ENCODE peak calls at places on chromosomes 6 and 20, in four cellular contexts. X is H9, V is H1, Z is mesendoderm. Y is an unnamed sample.
A peak's percentile ranks its signal among the peaks of the same experiment; 100 is the strongest.

GRCh38 chr6:46781478-46782378 is 11.5 kb upstream of the MEP1A start:
- DNase-seq in X (no peak), V (no peak), Z (peak; percentile 75), Y (peak; percentile 50)

GRCh38 chr20:51600950-51601349 is 58.4 kb upstream of the NFATC2 start:
- DNase-seq in X (no peak), V (no peak), Z (no peak), Y (no peak)

GRCh38 chr6:56515081-56515905 is 127.4 kb downstream of the DST start:
- DNase-seq in X (no peak), V (no peak), Z (no peak), Y (no peak)

GRCh38 chr6:86306210-86306609 is 631.1 kb upstream of the HTR1E start:
- DNase-seq in X (no peak), V (no peak), Z (no peak), Y (no peak)

GRCh38 chr6:37489697-37490336 is 9.9 kb downstream of the CCDC167 start:
- DNase-seq in X (peak; percentile 31), V (no peak), Z (no peak), Y (no peak)

GRCh38 chr6:166586424-166587156 is at the start of gene RAMACL:
- DNase-seq in X (peak; percentile 78), V (no peak), Z (peak; percentile 75), Y (no peak)

GRCh38 chr6:447381-448165 is 56.0 kb downstream of the IRF4 start:
- DNase-seq in X (peak; percentile 17), V (no peak), Z (no peak), Y (no peak)

GRCh38 chr20:4076671-4077070 is 61.3 kb upstream of the RNF24 start:
- DNase-seq in X (no peak), V (no peak), Z (no peak), Y (peak; percentile 95)

GRCh38 chr6:145428656-145429173 is 306.6 kb downstream of the EPM2A start:
- DNase-seq in X (no peak), V (no peak), Z (peak; percentile 74), Y (no peak)

GRCh38 chr6:144170044-144170443 is 19.7 kb downstream of the STX11 start:
- DNase-seq in X (no peak), V (no peak), Z (no peak), Y (no peak)

GRCh38 chr6:98764378-98764911 is 69.9 kb upstream of the POU3F2 start:
- DNase-seq in X (no peak), V (no peak), Z (no peak), Y (peak; percentile 0)

GRCh38 chr6:153104220-153104619 is 26.9 kb downstream of the RGS17 start:
- DNase-seq in X (no peak), V (no peak), Z (no peak), Y (no peak)

GRCh38 chr6:18352001-18352400 is 35.1 kb upstream of the RNF144B start:
- DNase-seq in X (no peak), V (no peak), Z (no peak), Y (peak; percentile 35)

GRCh38 chr20:46512943-46513844 is at the start of gene ZNF334:
- DNase-seq in X (peak; percentile 91), V (peak; percentile 62), Z (peak; percentile 94), Y (peak; percentile 8)

GRCh38 chr6:142369266-142369665 is 67.5 kb downstream of the ADGRG6 start:
- DNase-seq in X (no peak), V (no peak), Z (no peak), Y (no peak)

GRCh38 chr6:11389977-11390376 is 147.6 kb upstream of the TMEM170B start:
- DNase-seq in X (no peak), V (no peak), Z (peak; percentile 41), Y (no peak)

GRCh38 chr6:44005507-44005903 is 121.7 kb downstream of the MRPL14 start:
- DNase-seq in X (no peak), V (no peak), Z (no peak), Y (no peak)

GRCh38 chr6:153503810-153504209 is 372.7 kb upstream of the RGS17 start:
- DNase-seq in X (peak; percentile 56), V (no peak), Z (peak; percentile 85), Y (no peak)

GRCh38 chr6:166999145-166999844 is at the start of gene CEP43:
- DNase-seq in X (peak; percentile 97), V (peak; percentile 84), Z (peak; percentile 97), Y (peak; percentile 93)

GRCh38 chr6:29071831-29072723 is 15.0 kb downstream of the OR2B3 start:
- DNase-seq in X (peak; percentile 78), V (peak; percentile 23), Z (peak; percentile 82), Y (no peak)

GRCh38 chr6:1958257-1958656 is 287.1 kb downstream of the GMDS start:
- DNase-seq in X (no peak), V (no peak), Z (no peak), Y (no peak)

GRCh38 chr6:128597004-128597403 is 76.6 kb upstream of the PTPRK start:
- DNase-seq in X (no peak), V (no peak), Z (no peak), Y (no peak)

GRCh38 chr20:15618912-15619311 is 954.3 kb downstream of the KIF16B start:
- DNase-seq in X (no peak), V (no peak), Z (peak; percentile 59), Y (no peak)

GRCh38 chr20:47981242-47981641 is 196.0 kb upstream of the SULF2 start:
- DNase-seq in X (no peak), V (no peak), Z (no peak), Y (no peak)

GRCh38 chr20:50510706-50511401 is 671 bp downstream of the PTPN1 start:
- DNase-seq in X (no peak), V (no peak), Z (no peak), Y (no peak)

GRCh38 chr6:134447423-134447822 is 129.5 kb upstream of the SGK1 start:
- DNase-seq in X (no peak), V (no peak), Z (no peak), Y (peak; percentile 65)

GRCh38 chr6:43803783-43804549 is 34.0 kb downstream of the VEGFA start:
- DNase-seq in X (no peak), V (no peak), Z (peak; percentile 28), Y (peak; percentile 36)

GRCh38 chr20:19495905-19496703 is 262.0 kb upstream of the RIN2 start:
- DNase-seq in X (no peak), V (no peak), Z (no peak), Y (no peak)

GRCh38 chr6:126650931-126651330 is 311.0 kb downstream of the CENPW start:
- DNase-seq in X (no peak), V (no peak), Z (no peak), Y (peak; percentile 25)

GRCh38 chr20:63955281-63955845 is 853 bp downstream of the UCKL1 start:
- DNase-seq in X (no peak), V (no peak), Z (peak; percentile 40), Y (no peak)

GRCh38 chr20:50824137-50824536 is 29.3 kb downstream of the BCAS4 start:
- DNase-seq in X (no peak), V (no peak), Z (no peak), Y (peak; percentile 86)

GRCh38 chr6:16770701-16771569 is 9.7 kb upstream of the ATXN1 start:
- DNase-seq in X (peak; percentile 88), V (peak; percentile 61), Z (peak; percentile 85), Y (peak; percentile 60)

DNA sequence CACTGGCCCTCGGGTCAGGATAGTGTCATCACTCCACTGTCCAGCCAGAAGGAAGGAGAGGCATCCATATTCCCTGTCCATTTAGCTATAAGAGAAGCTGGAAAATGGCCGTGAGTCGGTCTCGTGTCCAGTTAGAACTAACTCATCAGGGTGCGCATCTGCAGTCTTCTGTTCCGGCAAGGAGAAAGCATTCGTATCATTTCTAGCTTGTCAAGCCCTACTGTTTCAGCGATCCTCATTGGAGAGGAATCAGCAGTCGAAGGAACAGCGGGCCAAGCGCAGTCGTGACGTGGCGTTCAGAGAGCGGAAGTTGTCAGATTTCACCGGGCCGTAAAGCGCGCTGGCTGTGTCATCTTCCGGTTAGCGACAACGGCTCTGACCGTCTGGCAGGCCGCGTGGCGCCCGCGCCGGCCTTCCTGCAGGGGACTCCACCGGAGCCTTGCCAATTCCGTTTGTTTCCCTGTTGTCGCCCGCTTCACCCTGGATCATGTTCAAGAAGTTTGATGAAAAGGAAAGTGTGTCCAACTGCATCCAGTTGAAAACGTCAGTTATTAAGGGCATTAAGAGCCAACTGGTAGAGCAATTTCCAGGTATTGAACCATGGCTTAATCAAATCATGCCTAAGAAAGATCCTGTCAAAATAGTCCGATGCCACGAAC is 32.9 kb downstream of the HM13 start:
- DNase-seq in X (peak; percentile 86), V (no peak), Z (peak; percentile 92), Y (peak; percentile 92)
- H3K18ac ChIP-seq in X (peak overlapping the region; percentile 55), V (no peak overlapping the region), Z (no peak overlapping the region), Y (peak overlapping the region; percentile 96)

DNA sequence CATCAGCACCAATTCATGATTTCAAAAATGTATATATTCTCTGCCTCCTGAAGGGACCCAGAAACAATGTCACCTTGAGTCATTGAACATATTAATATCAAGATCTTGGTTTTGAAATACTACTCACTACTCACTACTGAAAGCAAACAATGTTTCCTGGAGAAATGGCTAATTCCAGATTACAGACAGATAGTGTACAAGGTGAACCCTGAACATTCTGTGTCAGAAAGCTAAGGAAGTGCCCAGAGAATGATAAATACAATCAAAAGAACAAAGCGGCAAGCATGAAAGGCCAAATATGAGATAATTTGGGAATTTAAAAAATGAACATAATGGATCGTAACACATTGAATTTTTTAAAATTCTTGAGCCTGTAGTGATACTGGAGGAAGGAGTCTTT is 101.5 kb upstream of the TENT5A start:
- DNase-seq in X (no peak), V (no peak), Z (no peak), Y (no peak)
- H4K5ac ChIP-seq in X (no peak overlapping the region), V (no peak overlapping the region), Z (no peak overlapping the region), Y (no peak overlapping the region)

GRCh38 chr6:49463612-49463967 is 420 bp downstream of the CENPQ start:
- DNase-seq in X (no peak), V (no peak), Z (no peak), Y (no peak)
- H3K18ac ChIP-seq in X (peak overlapping the region; percentile 88), V (no peak overlapping the region), Z (no peak overlapping the region), Y (no peak overlapping the region)

DNA sequence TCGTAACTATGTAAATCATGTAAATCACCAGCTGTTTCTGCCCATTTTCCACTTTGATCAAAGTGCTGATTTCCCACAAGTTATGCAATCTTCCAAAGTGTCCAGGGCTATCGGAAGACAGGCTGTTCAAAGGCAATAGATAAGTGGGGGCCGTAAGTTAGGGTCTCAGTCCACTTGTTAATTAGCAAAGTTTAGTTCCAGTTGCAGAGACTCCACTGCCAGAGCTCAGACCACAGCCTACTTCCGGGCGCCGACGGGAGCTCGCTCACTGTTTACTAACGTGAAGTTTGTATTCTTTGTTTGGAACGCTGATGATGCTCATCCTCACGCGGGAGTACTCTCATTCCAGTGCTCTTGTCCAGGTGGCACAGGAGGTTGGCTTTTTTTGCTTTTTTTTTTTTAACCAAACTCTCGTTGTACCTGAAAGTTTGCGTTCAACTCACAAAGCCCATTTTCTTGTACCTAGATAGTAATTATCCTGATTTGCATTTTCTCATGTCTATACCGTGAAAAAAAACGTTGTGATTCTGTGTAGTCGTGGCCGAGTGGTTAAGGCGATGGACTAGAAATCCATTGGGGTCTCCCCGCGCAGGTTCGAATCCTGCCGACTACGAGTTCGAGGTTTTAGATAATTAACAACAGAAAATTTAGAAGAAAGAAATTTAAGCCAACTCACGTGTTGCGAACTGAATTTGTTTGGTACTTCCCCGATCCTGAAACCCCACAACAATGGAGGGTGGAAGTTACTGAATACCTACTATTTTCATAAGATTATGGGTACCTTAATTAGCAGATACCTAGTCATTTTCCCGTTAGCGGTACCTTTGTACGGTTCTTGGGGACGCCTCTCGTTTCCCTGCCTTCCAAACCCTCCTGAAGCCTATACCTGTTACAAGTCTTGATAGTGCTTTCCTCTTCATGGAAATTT is 29.9 kb upstream of the ZNF184 start:
- DNase-seq in X (peak; percentile 75), V (no peak), Z (peak; percentile 94), Y (peak; percentile 79)
- H4K5ac ChIP-seq in X (no peak overlapping the region), V (no peak overlapping the region), Z (no peak overlapping the region), Y (no peak overlapping the region)

GRCh38 chr20:62376112-62377063 is 9.3 kb upstream of the LAMA5 start:
- DNase-seq in X (peak; percentile 94), V (peak; percentile 78), Z (peak; percentile 98), Y (peak; percentile 32)
- H3K18ac ChIP-seq in X (peak overlapping the region; percentile 68), V (peak overlapping the region; percentile 83), Z (peak overlapping the region; percentile 13), Y (peak overlapping the region; percentile 12)